ENCODE peak calls at places on chromosomes 11 and 22, in eight cellular contexts. A is activated naive CD4-positive, alpha-beta T cell treated with anti-CD3 and anti-CD28 coated beads for 36 hours; W is HTR-8/SVneo; G is NCI-H1436; L is stromal cell of bone marrow; J is brain microvascular endothelial cell; I is substantia nigra; O is GOT3. M is an unnamed sample.

GRCh38 chr11:78277314-78277994 is 88.7 kb downstream of the USP35 start:
- DNase-seq in A (no peak), W (no peak), G (no peak), L (no peak), J (no peak), I (no peak), O (no peak), M (no peak)

GRCh38 chr22:30270841-30271240 is 4.2 kb upstream of the OSM start:
- DNase-seq in A (no peak), W (no peak), G (no peak), L (peak), J (peak), I (peak), O (no peak), M (no peak)

GRCh38 chr11:1346669-1347390 is 37.4 kb upstream of the TOLLIP start:
- DNase-seq in A (no peak), W (no peak), G (no peak), L (no peak), J (no peak), I (no peak), O (no peak), M (no peak)

GRCh38 chr11:9460322-9461067 is at the start of gene ZNF143:
- DNase-seq in A (peak), W (peak), G (peak), L (peak), J (peak), I (peak), O (peak), M (peak)

GRCh38 chr11:46560300-46561025 is 33.4 kb downstream of the AMBRA1 start:
- DNase-seq in A (peak), W (no peak), G (peak), L (no peak), J (no peak), I (no peak), O (no peak), M (peak)

GRCh38 chr22:23404689-23405365 is 175.3 kb downstream of the IGLL1 start:
- DNase-seq in A (peak), W (peak), G (no peak), L (no peak), J (peak), I (no peak), O (no peak), M (no peak)

GRCh38 chr11:809287-810039 is at the start of gene RPLP2:
- DNase-seq in A (peak), W (peak), G (peak), L (peak), J (peak), I (peak), O (peak), M (peak)

GRCh38 chr22:20729194-20729593 is 44.7 kb upstream of the SERPIND1 start:
- DNase-seq in A (no peak), W (no peak), G (no peak), L (no peak), J (no peak), I (peak), O (no peak), M (no peak)

GRCh38 chr11:97610000-97610399 is 1220.2 kb downstream of the JRKL start:
- DNase-seq in A (no peak), W (no peak), G (no peak), L (no peak), J (no peak), I (no peak), O (no peak), M (no peak)

GRCh38 chr11:15920856-15921629 is 435.3 kb downstream of the SOX6 start:
- DNase-seq in A (no peak), W (no peak), G (no peak), L (no peak), J (no peak), I (no peak), O (no peak), M (no peak)

GRCh38 chr22:35528967-35529366 is 11.7 kb upstream of the RASD2 start:
- DNase-seq in A (no peak), W (no peak), G (no peak), L (no peak), J (no peak), I (no peak), O (no peak), M (no peak)

GRCh38 chr11:35144103-35144741 is 5.3 kb downstream of the CD44 start:
- DNase-seq in A (peak), W (no peak), G (no peak), L (no peak), J (peak), I (no peak), O (no peak), M (no peak)

GRCh38 chr11:68342459-68343158 is 30.2 kb downstream of the LRP5 start:
- DNase-seq in A (no peak), W (no peak), G (no peak), L (no peak), J (no peak), I (no peak), O (no peak), M (no peak)

GRCh38 chr11:10592331-10592730 is 23.9 kb upstream of the LYVE1 start:
- DNase-seq in A (no peak), W (peak), G (no peak), L (peak), J (peak), I (no peak), O (no peak), M (no peak)

GRCh38 chr11:299951-300735 is 817 bp upstream of the IFITM5 start:
- DNase-seq in A (no peak), W (no peak), G (peak), L (no peak), J (no peak), I (no peak), O (no peak), M (no peak)

GRCh38 chr22:43742551-43742950 is 69.6 kb downstream of the EFCAB6 start:
- DNase-seq in A (no peak), W (no peak), G (no peak), L (no peak), J (no peak), I (no peak), O (no peak), M (no peak)

GRCh38 chr11:76209956-76210885 is 3.9 kb upstream of the WNT11 start:
- DNase-seq in A (peak), W (peak), G (peak), L (no peak), J (peak), I (peak), O (no peak), M (peak)

GRCh38 chr11:114340311-114341131 is 44.3 kb downstream of the NNMT start:
- DNase-seq in A (peak), W (peak), G (peak), L (peak), J (peak), I (peak), O (no peak), M (peak)

GRCh38 chr11:110479445-110480101 is 49.8 kb downstream of the FDX1 start:
- DNase-seq in A (no peak), W (no peak), G (peak), L (no peak), J (peak), I (no peak), O (no peak), M (peak)

GRCh38 chr22:33108037-33108436 is 49.9 kb upstream of the SYN3 start:
- DNase-seq in A (no peak), W (no peak), G (no peak), L (no peak), J (no peak), I (no peak), O (no peak), M (no peak)

GRCh38 chr22:42340695-42341383 is 70.4 kb upstream of the TCF20 start:
- DNase-seq in A (no peak), W (no peak), G (no peak), L (no peak), J (no peak), I (peak), O (no peak), M (peak)

M was measured in NCI-H2081.